ENCODE peak calls at places on chromosome 1, in nine cellular contexts. T, Y, O, N, Z, S, Q, I and X are unnamed samples.

GRCh38 chr1:247681288-247681897 is 1.9 kb upstream of the OR13G1 start:
- DNase-seq in Y (no peak), I (peak), T (no peak), Q (no peak), Z (peak), S (no peak), N (peak), O (peak), X (peak)

GRCh38 chr1:20343149-20343936 is 52.7 kb downstream of the VWA5B1 start:
- DNase-seq in O (peak), N (no peak), T (peak), I (peak), S (peak), Z (peak), Q (no peak), Y (peak), X (no peak)

GRCh38 chr1:12634696-12635202 is 9.1 kb upstream of the AADACL4 start:
- DNase-seq in N (no peak), Y (no peak), Z (no peak), S (no peak), I (no peak), O (no peak), Q (no peak), T (no peak), X (no peak)

GRCh38 chr1:241598234-241598633 is 41.9 kb downstream of the CHML start:
- DNase-seq in Q (no peak), I (no peak), T (no peak), O (no peak), S (no peak), Y (no peak), Z (peak), N (no peak), X (no peak)

GRCh38 chr1:172203135-172203823 is 217.2 kb upstream of the C1orf105 start:
- DNase-seq in Z (no peak), O (no peak), I (no peak), S (no peak), Q (peak), N (peak), Y (no peak), T (no peak), X (no peak)

GRCh38 chr1:147539122-147539575 is 2.2 kb upstream of the BCL9 start:
- DNase-seq in I (no peak), O (peak), Z (no peak), T (no peak), Y (no peak), S (peak), N (peak), Q (peak), X (peak)

GRCh38 chr1:231166398-231166797 is 4.5 kb downstream of the TRIM67 start:
- DNase-seq in Y (no peak), T (no peak), O (no peak), I (no peak), Q (no peak), N (no peak), Z (no peak), S (no peak), X (no peak)

GRCh38 chr1:236010443-236010842 is 54.4 kb downstream of the NID1 start:
- DNase-seq in Q (no peak), S (no peak), O (no peak), Y (no peak), T (no peak), N (peak), I (no peak), Z (no peak), X (peak)

GRCh38 chr1:208782186-208782585 is 538.0 kb upstream of the PLXNA2 start:
- DNase-seq in I (no peak), O (no peak), S (no peak), T (no peak), Z (no peak), N (no peak), Y (no peak), Q (no peak), X (no peak)

GRCh38 chr1:51218570-51218969 is 17.5 kb upstream of the RNF11 start:
- DNase-seq in N (no peak), T (no peak), Z (no peak), Y (no peak), Q (no peak), I (no peak), S (no peak), O (no peak), X (no peak)

GRCh38 chr1:225554216-225554812 is 98.6 kb downstream of the ENAH start:
- DNase-seq in N (peak), Q (no peak), O (no peak), T (no peak), S (no peak), Z (peak), Y (no peak), I (no peak), X (peak)

GRCh38 chr1:3310718-3311400 is 143.6 kb upstream of the ARHGEF16 start:
- DNase-seq in O (peak), T (no peak), I (peak), Z (no peak), S (no peak), Y (no peak), Q (no peak), N (no peak), X (no peak)

GRCh38 chr1:198072177-198072576 is 84.6 kb upstream of the NEK7 start:
- DNase-seq in I (no peak), Q (no peak), Y (no peak), T (no peak), O (peak), N (no peak), Z (no peak), S (no peak), X (peak)

GRCh38 chr1:184296466-184297243 is 90.2 kb upstream of the C1orf21 start:
- DNase-seq in T (peak), N (peak), O (peak), I (no peak), Z (no peak), Q (peak), Y (peak), S (peak), X (peak)

GRCh38 chr1:203038217-203038741 is 12.0 kb downstream of the PPFIA4 start:
- DNase-seq in S (no peak), Y (peak), O (peak), N (peak), T (peak), Z (peak), Q (peak), I (no peak), X (peak)

GRCh38 chr1:153728305-153729066 is 636 bp downstream of the INTS3 start:
- DNase-seq in Z (peak), N (peak), Y (peak), T (peak), Q (peak), O (peak), I (peak), S (peak), X (peak)

GRCh38 chr1:10753279-10753678 is 43.2 kb downstream of the CASZ1 start:
- DNase-seq in S (no peak), I (peak), N (no peak), T (no peak), Y (no peak), O (no peak), Q (no peak), Z (no peak), X (no peak)

GRCh38 chr1:157978547-157979403 is 14.7 kb upstream of the KIRREL1 start:
- DNase-seq in Y (no peak), T (no peak), Q (no peak), O (no peak), N (no peak), I (no peak), Z (no peak), S (no peak), X (no peak)

GRCh38 chr1:48859429-48859828 is 82.7 kb upstream of the BEND5 start:
- DNase-seq in Y (no peak), S (no peak), T (no peak), Q (peak), N (peak), O (no peak), I (no peak), Z (no peak), X (peak)

GRCh38 chr1:212956231-212956630 is 5.9 kb downstream of the VASH2 start:
- DNase-seq in O (no peak), Y (no peak), Z (peak), S (no peak), I (no peak), T (no peak), Q (no peak), N (no peak), X (no peak)

GRCh38 chr1:208209286-208209685 is 34.9 kb downstream of the PLXNA2 start:
- DNase-seq in T (no peak), S (no peak), N (no peak), Z (no peak), I (peak), Q (no peak), Y (no peak), O (no peak), X (no peak)

GRCh38 chr1:180145446-180145845 is 9.2 kb upstream of the QSOX1 start:
- DNase-seq in Z (no peak), Y (no peak), I (no peak), N (no peak), S (no peak), T (no peak), Q (no peak), O (no peak), X (no peak)

GRCh38 chr1:94753171-94753972 is 66.8 kb upstream of the SLC44A3 start:
- DNase-seq in Q (no peak), Y (peak), O (peak), N (peak), Z (no peak), T (peak), I (no peak), S (peak), X (no peak)

GRCh38 chr1:114299331-114300005 is 145.8 kb upstream of the SYT6 start:
- DNase-seq in Z (no peak), S (peak), I (no peak), T (no peak), N (peak), Q (no peak), Y (no peak), O (no peak), X (peak)

GRCh38 chr1:55211909-55212308 is 3.3 kb downstream of the USP24 start:
- DNase-seq in I (no peak), Y (no peak), S (no peak), T (no peak), O (no peak), N (no peak), Q (no peak), Z (peak), X (no peak)

GRCh38 chr1:183812686-183813569 is 8.0 kb downstream of the RGL1 start:
- DNase-seq in Y (no peak), Z (no peak), I (peak), S (no peak), Q (peak), O (peak), T (no peak), N (peak), X (peak)

GRCh38 chr1:61301824-61302652 is 219.7 kb downstream of the NFIA start:
- DNase-seq in N (peak), O (no peak), Q (no peak), T (no peak), S (no peak), I (no peak), Z (no peak), Y (no peak), X (peak)

GRCh38 chr1:208132287-208132882 is 111.8 kb downstream of the PLXNA2 start:
- DNase-seq in O (peak), S (peak), Q (peak), Z (peak), Y (peak), I (peak), N (peak), T (peak), X (peak)

GRCh38 chr1:12595839-12596821 is 21.9 kb downstream of the DHRS3 start:
- DNase-seq in T (peak), S (peak), Y (peak), Q (peak), N (peak), I (peak), Z (no peak), O (peak), X (peak)

GRCh38 chr1:111290104-111290503 is 547 bp upstream of the CHIA start:
- DNase-seq in Q (no peak), Z (no peak), I (no peak), T (no peak), S (no peak), O (no peak), N (no peak), Y (no peak), X (no peak)

GRCh38 chr1:21783679-21784603 is 992 bp upstream of the USP48 start:
- DNase-seq in Y (peak), Q (peak), N (peak), O (peak), S (peak), Z (no peak), I (peak), T (no peak), X (peak)

GRCh38 chr1:243271990-243272389 is 16.1 kb downstream of the SDCCAG8 start:
- DNase-seq in I (no peak), Y (no peak), S (no peak), O (no peak), Q (peak), N (no peak), Z (no peak), T (no peak), X (no peak)

GRCh38 chr1:38546630-38547029 is 312.9 kb downstream of the RRAGC start:
- DNase-seq in Q (no peak), S (no peak), O (no peak), I (no peak), N (no peak), Y (no peak), T (no peak), Z (no peak), X (no peak)

GRCh38 chr1:96688737-96689136 is 32.8 kb upstream of the PTBP2 start:
- DNase-seq in Z (no peak), S (no peak), O (no peak), I (peak), Q (no peak), N (no peak), T (no peak), Y (no peak), X (no peak)

GRCh38 chr1:18178125-18178524 is 70.5 kb downstream of the IGSF21 start:
- DNase-seq in S (no peak), Z (peak), I (no peak), O (no peak), Q (no peak), Y (no peak), N (no peak), T (no peak), X (no peak)

GRCh38 chr1:61447339-61448016 is 277.5 kb downstream of the TM2D1 start:
- DNase-seq in O (no peak), I (no peak), N (no peak), T (no peak), Z (no peak), S (no peak), Y (no peak), Q (no peak), X (no peak)

GRCh38 chr1:99650773-99651437 is 5.0 kb downstream of the PALMD start:
- DNase-seq in I (peak), T (no peak), S (no peak), Z (no peak), Y (no peak), O (no peak), N (no peak), Q (peak), X (no peak)

DNA sequence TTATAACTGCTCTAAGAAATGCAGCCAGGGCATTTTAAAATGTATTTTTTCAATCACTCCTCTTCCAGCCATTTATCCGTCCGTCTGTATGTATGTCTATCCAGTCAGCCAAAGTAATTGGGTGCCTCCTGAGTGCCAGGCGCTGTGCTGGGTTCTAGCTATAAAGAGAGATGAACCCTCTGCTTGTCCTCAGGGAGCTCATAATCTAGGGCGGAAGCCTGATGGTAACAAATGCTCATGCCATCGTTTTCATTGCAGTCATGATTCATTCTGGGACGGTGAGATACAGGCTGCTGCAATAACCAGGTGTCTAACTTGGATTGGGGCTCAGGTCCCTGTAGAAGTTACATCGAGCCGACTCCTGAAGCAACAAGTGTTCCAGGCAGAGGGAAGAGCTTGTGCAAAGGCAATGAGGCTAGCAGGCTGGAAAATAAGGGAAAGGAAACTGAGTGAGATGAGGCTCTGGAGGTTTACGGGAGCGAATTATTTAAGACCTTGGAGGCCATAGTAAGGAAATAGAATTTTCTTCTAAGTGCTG is 11.6 kb downstream of the IFI6 start:
- DNase-seq in O (no peak), T (no peak), N (no peak), Z (no peak), Y (no peak), I (no peak), Q (no peak), S (no peak), X (peak)
- H3K4me3 ChIP-seq in O (peak), T (peak), N (peak), Z (peak), Y (peak), I (peak), Q (peak), S (peak), X (peak)

GRCh38 chr1:85240174-85240601 is 19.3 kb downstream of the C1orf52 start:
- DNase-seq in Z (peak), T (no peak), O (peak), N (no peak), Y (no peak), I (peak), S (no peak), Q (peak), X (no peak)
- TF ChIP-seq CTCF in Z (peak), T (peak), O (peak), N (peak), Y (peak), I (peak), S (no peak), Q (no peak), X (peak)

GRCh38 chr1:244451539-244451950 is at the start of gene ADSS2:
- DNase-seq in S (no peak), Y (no peak), I (no peak), N (no peak), Q (no peak), Z (no peak), O (no peak), T (no peak), X (no peak)
- H3K4me3 ChIP-seq in S (peak), Y (peak), I (peak), N (peak), Q (peak), Z (peak), O (peak), T (peak), X (peak)

GRCh38 chr1:44609768-44610526 is 64.3 kb downstream of the TMEM53 start:
- DNase-seq in Q (no peak), O (no peak), S (no peak), I (no peak), Y (no peak), Z (no peak), T (no peak), N (no peak), X (no peak)
- TF ChIP-seq CTCF in Q (no peak), O (no peak), S (no peak), I (no peak), Y (no peak), Z (peak), T (no peak), N (no peak), X (no peak)

GRCh38 chr1:31637915-31638673 is 6.6 kb downstream of the PEF1 start:
- DNase-seq in S (no peak), O (no peak), Q (no peak), N (no peak), Y (no peak), Z (no peak), T (no peak), I (no peak), X (no peak)

GRCh38 chr1:31640964-31641363 is 3.7 kb downstream of the PEF1 start:
- DNase-seq in S (no peak), Z (no peak), N (no peak), Y (no peak), I (no peak), Q (no peak), O (no peak), T (no peak), X (no peak)

GRCh38 chr1:31640179-31640578 is 4.5 kb downstream of the PEF1 start:
- DNase-seq in Y (no peak), O (no peak), S (no peak), N (no peak), T (no peak), Q (no peak), Z (no peak), I (no peak), X (no peak)

GRCh38 chr1:31642366-31642765 is 2.3 kb downstream of the PEF1 start:
- DNase-seq in N (no peak), S (no peak), Q (no peak), Y (no peak), T (no peak), I (no peak), Z (no peak), O (no peak), X (no peak)

GRCh38 chr1:31639543-31639942 is 5.1 kb downstream of the PEF1 start:
- DNase-seq in N (no peak), I (no peak), T (no peak), O (no peak), S (no peak), Q (peak), Z (no peak), Y (no peak), X (peak)
- H3K4me3 ChIP-seq in N (no peak), I (no peak), T (no peak), O (no peak), S (no peak), Q (no peak), Z (no peak), Y (no peak), X (no peak)

DNA sequence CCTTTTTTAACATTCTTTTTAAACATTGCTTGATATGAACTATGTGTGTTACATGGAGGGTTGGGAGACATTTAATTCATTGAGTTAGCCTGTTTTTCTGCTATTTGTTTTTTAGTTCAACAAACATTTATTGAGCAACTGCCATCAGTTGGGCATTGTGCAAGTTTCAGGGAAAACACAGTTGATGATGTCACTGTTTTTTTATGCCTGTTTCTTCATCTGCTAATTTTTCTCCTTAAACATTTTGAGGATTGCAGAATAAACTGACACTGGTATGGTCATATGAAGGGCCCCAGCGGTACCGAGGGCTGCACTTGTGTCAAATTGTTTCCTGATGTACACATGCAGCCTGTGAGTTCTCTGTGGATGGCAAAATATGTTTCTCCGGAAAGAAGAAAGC is 253.0 kb downstream of the FGGY start:
- DNase-seq in Y (no peak), T (no peak), I (no peak), Z (no peak), Q (no peak), N (no peak), O (no peak), S (peak), X (peak)
- TF ChIP-seq CTCF in Y (no peak), T (no peak), I (no peak), Z (no peak), Q (no peak), N (no peak), O (no peak), S (no peak), X (no peak)